ENCODE peak calls at places on chromosomes 1 and 21, in eight cellular contexts. T is stimulated activated naive CD8-positive, alpha-beta T cell treated with anti-CD3 and anti-CD28 coated beads, Interleukin-15, Interleukin-2, amounts not matched to agents 100 U/mL and 50 U/mL, for 24 hours; U is activated CD4-positive, CD25-positive, alpha-beta regulatory T cell treated with anti-CD3 and anti-CD28 coated beads, Interleukin-2, amount 50 U/mL, for 24 hours; H is heart left ventricle; O is sciatic nerve; Z is right cardiac atrium; W is upper lobe of left lung; X is left cardiac atrium. Y is an unnamed sample.

GRCh38 chr1:172626845-172627244 is 32.1 kb upstream of the FASLG start:
- ATAC-seq in Z (no peak), X (no peak), W (no peak), T (no peak), U (no peak), O (no peak), H (no peak), Y (no peak)

GRCh38 chr1:117673405-117673804 is 67.6 kb downstream of the TENT5C start:
- ATAC-seq in H (no peak), Z (no peak), W (no peak), O (no peak), U (peak), X (peak), T (peak), Y (no peak)

GRCh38 chr1:21946836-21947587 is 9.9 kb upstream of the HSPG2 start:
- ATAC-seq in O (peak), H (peak), T (no peak), W (peak), Z (peak), X (peak), U (no peak), Y (no peak)

GRCh38 chr1:114353233-114353632 is 157.8 kb downstream of the TRIM33 start:
- ATAC-seq in O (peak), U (no peak), Z (peak), X (peak), H (peak), W (no peak), T (no peak), Y (no peak)

GRCh38 chr1:21497466-21498061 is 11.7 kb upstream of the ALPL start:
- ATAC-seq in X (no peak), W (no peak), Z (no peak), U (no peak), T (no peak), O (no peak), H (no peak), Y (no peak)

GRCh38 chr1:19483261-19483660 is 2.1 kb downstream of the CAPZB start:
- ATAC-seq in W (no peak), T (peak), H (no peak), X (no peak), U (peak), O (no peak), Z (no peak), Y (no peak)

GRCh38 chr21:15731243-15731613 is 1.4 kb downstream of the USP25 start:
- ATAC-seq in O (no peak), X (no peak), H (no peak), Z (no peak), T (no peak), W (no peak), U (no peak), Y (no peak)

GRCh38 chr1:46862348-46862747 is 63.5 kb downstream of the CYP4B1 start:
- ATAC-seq in W (peak), H (no peak), T (no peak), X (no peak), Z (no peak), U (no peak), O (no peak), Y (no peak)

GRCh38 chr1:230809205-230809990 is 58.9 kb downstream of the C1orf198 start:
- ATAC-seq in U (no peak), O (no peak), X (no peak), W (peak), Z (no peak), T (no peak), H (no peak), Y (no peak)

GRCh38 chr1:198878566-198878965 is 239.7 kb downstream of the PTPRC start:
- ATAC-seq in O (no peak), U (no peak), Z (no peak), W (no peak), X (no peak), H (no peak), T (no peak), Y (no peak)

GRCh38 chr1:234279021-234279420 is 94.2 kb upstream of the COA6 start:
- ATAC-seq in U (no peak), W (no peak), H (no peak), T (no peak), X (no peak), O (no peak), Z (no peak), Y (no peak)

GRCh38 chr1:17684810-17685209 is 70.3 kb upstream of the ACTL8 start:
- ATAC-seq in T (no peak), O (no peak), H (no peak), X (no peak), W (no peak), Z (no peak), U (no peak), Y (no peak)

GRCh38 chr1:78601068-78601467 is 19.2 kb upstream of the IFI44L start:
- ATAC-seq in Z (no peak), U (no peak), W (no peak), T (no peak), O (no peak), H (no peak), X (no peak), Y (no peak)

GRCh38 chr21:44884059-44884458 is 10.6 kb upstream of the PTTG1IP start:
- ATAC-seq in O (no peak), X (no peak), U (no peak), W (no peak), H (no peak), T (no peak), Z (no peak), Y (no peak)

GRCh38 chr21:45523411-45524101 is 18.7 kb downstream of the SLC19A1 start:
- ATAC-seq in T (peak), H (no peak), O (no peak), U (no peak), X (no peak), W (peak), Z (peak), Y (no peak)

GRCh38 chr1:159067699-159068621 is 8.6 kb downstream of the AIM2 start:
- ATAC-seq in O (peak), X (peak), W (peak), Z (peak), T (peak), H (no peak), U (peak), Y (peak)